ENCODE peak calls at places on chromosomes 11 and 22, in eight cellular contexts. Q is ovary, B is thyroid gland, W is tibial nerve, E is A549, X is esophagus squamous epithelium, H is uterus, A is sigmoid colon. P is an unnamed sample.

GRCh38 chr11:119693253-119693815 is 35.7 kb downstream of the NECTIN1 start:
- DNase-seq in Q (no peak), B (no peak), W (no peak), E (no peak), X (no peak), H (no peak), A (no peak), P (no peak)

GRCh38 chr11:101848262-101848661 is 66.5 kb upstream of the CEP126 start:
- DNase-seq in Q (no peak), B (no peak), W (peak), E (no peak), X (no peak), H (no peak), A (no peak), P (no peak)

GRCh38 chr11:28526406-28526751 is 418.2 kb downstream of the METTL15 start:
- DNase-seq in Q (no peak), B (no peak), W (no peak), E (peak), X (no peak), H (no peak), A (no peak), P (no peak)

GRCh38 chr11:121328967-121329653 is 36.5 kb downstream of the SC5D start:
- DNase-seq in Q (no peak), B (no peak), W (no peak), E (no peak), X (no peak), H (no peak), A (no peak), P (no peak)

GRCh38 chr11:111938687-111939160 is 1.6 kb downstream of the DIXDC1 start:
- DNase-seq in Q (no peak), B (no peak), W (no peak), E (no peak), X (no peak), H (no peak), A (no peak), P (no peak)

GRCh38 chr11:15707194-15707593 is 592.5 kb downstream of the INSC start:
- DNase-seq in Q (no peak), B (no peak), W (no peak), E (no peak), X (no peak), H (no peak), A (no peak), P (no peak)

GRCh38 chr11:69841859-69842698 is 22.9 kb upstream of the FGF3 start:
- DNase-seq in Q (peak), B (no peak), W (no peak), E (no peak), X (no peak), H (no peak), A (no peak), P (no peak)

GRCh38 chr11:47899801-47900200 is 51.7 kb upstream of the NUP160 start:
- DNase-seq in Q (no peak), B (no peak), W (no peak), E (no peak), X (no peak), H (no peak), A (no peak), P (no peak)

GRCh38 chr11:77244277-77245014 is 57.0 kb downstream of the GDPD4 start:
- DNase-seq in Q (no peak), B (no peak), W (no peak), E (no peak), X (no peak), H (no peak), A (no peak), P (no peak)

GRCh38 chr11:21949741-21950413 is 243.0 kb upstream of the ANO5 start:
- DNase-seq in Q (no peak), B (no peak), W (no peak), E (no peak), X (no peak), H (no peak), A (no peak), P (no peak)

GRCh38 chr11:27934830-27935145 is 173.2 kb downstream of the KIF18A start:
- DNase-seq in Q (no peak), B (no peak), W (no peak), E (peak), X (no peak), H (no peak), A (no peak), P (no peak)

GRCh38 chr11:36512016-36512415 is 1.9 kb upstream of the TRAF6 start:
- DNase-seq in Q (no peak), B (no peak), W (no peak), E (no peak), X (no peak), H (no peak), A (no peak), P (no peak)

GRCh38 chr11:122758974-122759373 is 79.3 kb upstream of the CRTAM start:
- DNase-seq in Q (no peak), B (peak), W (no peak), E (no peak), X (no peak), H (no peak), A (no peak), P (no peak)

GRCh38 chr22:38953577-38954413 is 3.6 kb upstream of the APOBEC3A start:
- DNase-seq in Q (no peak), B (no peak), W (no peak), E (peak), X (no peak), H (no peak), A (peak), P (no peak)

GRCh38 chr11:73480677-73481076 is 104.5 kb downstream of the RELT start:
- DNase-seq in Q (no peak), B (no peak), W (no peak), E (no peak), X (no peak), H (no peak), A (no peak), P (no peak)

GRCh38 chr11:57777969-57778317 is 16.3 kb downstream of the CTNND1 start:
- DNase-seq in Q (no peak), B (peak), W (no peak), E (peak), X (no peak), H (no peak), A (no peak), P (no peak)

GRCh38 chr11:113496026-113496651 is 20.9 kb upstream of the DRD2 start:
- DNase-seq in Q (no peak), B (no peak), W (no peak), E (no peak), X (no peak), H (no peak), A (no peak), P (no peak)

GRCh38 chr22:45684169-45684568 is 12.5 kb downstream of the ATXN10 start:
- DNase-seq in Q (no peak), B (no peak), W (no peak), E (no peak), X (no peak), H (no peak), A (no peak), P (no peak)

GRCh38 chr11:71568707-71569349 is 3.5 kb downstream of the KRTAP5-10 start:
- DNase-seq in Q (no peak), B (no peak), W (no peak), E (no peak), X (no peak), H (no peak), A (peak), P (peak)

GRCh38 chr22:29102300-29102699 is 29.5 kb downstream of the KREMEN1 start:
- DNase-seq in Q (no peak), B (no peak), W (no peak), E (no peak), X (no peak), H (no peak), A (no peak), P (no peak)

GRCh38 chr22:32994921-32995320 is 63.3 kb downstream of the SYN3 start:
- DNase-seq in Q (no peak), B (no peak), W (no peak), E (no peak), X (no peak), H (no peak), A (no peak), P (no peak)

GRCh38 chr22:33918676-33919590 is 1.3 kb downstream of the LARGE1 start:
- DNase-seq in Q (no peak), B (no peak), W (no peak), E (no peak), X (no peak), H (no peak), A (no peak), P (no peak)

GRCh38 chr22:43889366-43890253 is 2.2 kb downstream of the PNPLA5 start:
- DNase-seq in Q (peak), B (no peak), W (no peak), E (no peak), X (no peak), H (no peak), A (peak), P (no peak)

GRCh38 chr11:47189100-47189834 is 3.0 kb upstream of the PACSIN3 start:
- DNase-seq in Q (no peak), B (peak), W (no peak), E (peak), X (no peak), H (no peak), A (no peak), P (peak)

GRCh38 chr22:39427751-39428596 is 28.4 kb downstream of the TAB1 start:
- DNase-seq in Q (no peak), B (no peak), W (no peak), E (no peak), X (no peak), H (no peak), A (no peak), P (no peak)

GRCh38 chr11:116232364-116232801 is 540.4 kb downstream of the BUD13 start:
- DNase-seq in Q (no peak), B (no peak), W (no peak), E (no peak), X (no peak), H (peak), A (peak), P (no peak)

GRCh38 chr11:68896171-68896959 is 7.3 kb downstream of the MRPL21 start:
- DNase-seq in Q (no peak), B (no peak), W (no peak), E (no peak), X (no peak), H (no peak), A (no peak), P (peak)

GRCh38 chr11:19352072-19352735 is 111.5 kb upstream of the E2F8 start:
- DNase-seq in Q (no peak), B (no peak), W (no peak), E (no peak), X (no peak), H (no peak), A (no peak), P (no peak)

GRCh38 chr11:27740362-27741024 is 40.2 kb upstream of the BDNF start:
- DNase-seq in Q (no peak), B (peak), W (no peak), E (no peak), X (no peak), H (no peak), A (no peak), P (no peak)

GRCh38 chr22:28187612-28188011 is 268.6 kb upstream of the PITPNB start:
- DNase-seq in Q (no peak), B (no peak), W (no peak), E (no peak), X (no peak), H (no peak), A (no peak), P (no peak)

GRCh38 chr11:65430406-65431217 is 8.0 kb downstream of the NEAT1 start:
- DNase-seq in Q (peak), B (no peak), W (no peak), E (no peak), X (no peak), H (peak), A (peak), P (no peak)

GRCh38 chr22:37604875-37605274 is 3.8 kb upstream of the GGA1 start:
- DNase-seq in Q (no peak), B (no peak), W (no peak), E (no peak), X (no peak), H (no peak), A (no peak), P (no peak)

GRCh38 chr11:83612891-83613766 is 327.0 kb upstream of the CCDC90B start:
- DNase-seq in Q (no peak), B (peak), W (no peak), E (no peak), X (no peak), H (no peak), A (no peak), P (no peak)

GRCh38 chr22:48869161-48869560 is 958.5 kb downstream of the BRD1 start:
- DNase-seq in Q (no peak), B (no peak), W (no peak), E (no peak), X (no peak), H (no peak), A (peak), P (no peak)

GRCh38 chr22:35303029-35303624 is 3.4 kb downstream of the TOM1 start:
- DNase-seq in Q (no peak), B (no peak), W (no peak), E (no peak), X (no peak), H (no peak), A (no peak), P (no peak)

GRCh38 chr11:70493891-70494290 is 95.6 kb downstream of the CTTN start:
- DNase-seq in Q (peak), B (no peak), W (no peak), E (no peak), X (no peak), H (no peak), A (peak), P (no peak)

GRCh38 chr22:31378123-31378522 is 21.3 kb upstream of the DRG1 start:
- DNase-seq in Q (no peak), B (no peak), W (no peak), E (no peak), X (no peak), H (no peak), A (no peak), P (no peak)

GRCh38 chr22:50277761-50278160 is 7.6 kb upstream of the MAPK11 start:
- DNase-seq in Q (no peak), B (no peak), W (no peak), E (no peak), X (no peak), H (no peak), A (no peak), P (no peak)
- TF ChIP-seq CTCF in Q (no peak), B (no peak), W (no peak), E (no peak), X (no peak), H (no peak), A (no peak), P (no peak)

GRCh38 chr11:63816732-63817131 is 3.5 kb downstream of the SPINDOC start:
- DNase-seq in Q (no peak), B (no peak), W (no peak), E (no peak), X (no peak), H (no peak), A (no peak), P (no peak)
- TF ChIP-seq POLR2A in Q (no peak), B (no peak), W (no peak), E (no peak), X (no peak), H (no peak), A (no peak), P (no peak)

DNA sequence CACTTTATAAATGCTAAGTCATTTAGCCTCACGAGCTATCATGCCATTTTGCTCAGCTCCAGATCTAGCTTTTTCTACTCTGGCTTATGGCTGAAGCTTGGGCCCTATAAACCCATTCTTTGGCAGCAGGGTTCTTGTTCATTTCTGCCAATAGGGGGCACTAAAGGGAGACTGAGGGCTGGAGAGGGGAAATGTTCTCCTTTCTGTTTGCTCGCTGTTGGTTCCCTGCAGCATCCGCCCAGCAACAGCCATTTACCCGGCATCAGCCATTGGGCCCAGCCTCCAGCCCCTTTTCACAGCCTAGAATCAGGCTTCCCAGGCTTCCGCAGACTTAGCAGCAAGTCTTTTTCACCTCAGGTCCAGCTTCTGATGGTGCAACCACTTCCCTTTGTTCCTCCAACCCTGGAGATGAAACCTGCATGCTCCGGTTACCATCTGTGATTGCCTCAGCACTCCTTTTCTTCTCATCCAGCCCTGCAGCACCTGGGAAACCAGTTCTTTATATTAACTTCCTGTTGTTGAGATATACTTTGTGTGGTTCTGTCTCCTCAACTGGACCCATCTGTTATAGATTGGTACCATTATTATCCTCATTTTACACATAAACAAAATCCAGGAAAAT is 4.2 kb upstream of the ME3 start:
- DNase-seq in Q (no peak), B (no peak), W (no peak), E (no peak), X (no peak), H (no peak), A (no peak), P (no peak)
- H3K27ac ChIP-seq in Q (no peak), B (no peak), W (no peak), E (peak), X (peak), H (no peak), A (no peak), P (no peak)

GRCh38 chr22:22040472-22040871 is 57.9 kb upstream of the TOP3B start:
- DNase-seq in Q (no peak), B (no peak), W (no peak), E (no peak), X (no peak), H (no peak), A (no peak), P (no peak)

GRCh38 chr22:22038178-22038880 is 55.7 kb upstream of the TOP3B start:
- DNase-seq in Q (no peak), B (no peak), W (no peak), E (no peak), X (no peak), H (no peak), A (no peak), P (no peak)

GRCh38 chr22:22040908-22041307 is 58.3 kb upstream of the TOP3B start:
- DNase-seq in Q (no peak), B (no peak), W (no peak), E (no peak), X (no peak), H (no peak), A (no peak), P (no peak)

GRCh38 chr22:22037740-22038139 is 55.2 kb upstream of the TOP3B start:
- DNase-seq in Q (no peak), B (no peak), W (no peak), E (no peak), X (no peak), H (no peak), A (no peak), P (no peak)

GRCh38 chr22:22039286-22040074 is 56.9 kb upstream of the TOP3B start:
- DNase-seq in Q (no peak), B (no peak), W (no peak), E (no peak), X (no peak), H (no peak), A (no peak), P (no peak)
- TF ChIP-seq CTCF in Q (no peak), B (no peak), W (no peak), E (no peak), X (no peak), H (no peak), A (no peak), P (no peak)

DNA sequence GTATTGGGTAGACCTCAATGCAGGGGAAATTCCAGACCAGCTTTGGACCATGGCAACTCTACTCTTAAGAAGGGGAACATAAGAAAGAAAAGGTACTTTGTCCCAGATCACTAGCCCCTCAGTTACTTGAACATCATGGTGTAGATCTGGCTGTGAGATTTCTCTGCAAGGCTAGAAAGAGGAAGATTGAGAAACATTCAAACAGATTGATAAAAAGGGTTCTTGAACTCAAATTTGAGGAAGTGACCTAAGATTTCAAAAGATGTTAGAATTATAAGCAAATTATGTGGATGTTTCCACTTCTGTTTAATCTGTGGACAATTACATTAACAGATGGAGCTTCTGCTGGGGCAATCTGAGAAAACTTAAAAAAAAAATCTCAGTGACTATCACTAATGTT is 21.9 kb upstream of the UPB1 start:
- DNase-seq in Q (no peak), B (no peak), W (no peak), E (no peak), X (no peak), H (no peak), A (no peak), P (no peak)
- TF ChIP-seq POLR2A in Q (no peak), B (no peak), W (no peak), E (no peak), X (no peak), H (no peak), A (no peak), P (no peak)